ENCODE peak calls at places on chromosomes 2 and 18, in four cellular contexts. J, Z, O and U are unnamed samples.

GRCh38 chr2:34353498-34354113 is 754.5 kb upstream of the FAM98A start:
- DNase-seq in J (no peak), Z (no peak), O (no peak), U (peak)

GRCh38 chr2:43707255-43707654 is 31.0 kb upstream of the C1GALT1C1L start:
- DNase-seq in J (no peak), Z (peak), O (peak), U (peak)

GRCh38 chr2:235641333-235641732 is 147.5 kb downstream of the AGAP1 start:
- DNase-seq in J (no peak), Z (peak), O (no peak), U (no peak)

GRCh38 chr2:166410828-166411472 is 35.2 kb upstream of the SCN9A start:
- DNase-seq in J (no peak), Z (peak), O (peak), U (peak)

GRCh38 chr2:28274911-28275685 is 117.6 kb upstream of the FOSL2 start:
- DNase-seq in J (no peak), Z (peak), O (peak), U (peak)

GRCh38 chr2:75994759-75995158 is 284.0 kb upstream of the GCFC2 start:
- DNase-seq in J (peak), Z (no peak), O (no peak), U (peak)

GRCh38 chr2:120508581-120509041 is 162.7 kb downstream of the INHBB start:
- DNase-seq in J (no peak), Z (peak), O (no peak), U (peak)

GRCh38 chr2:231189171-231189530 is 9.3 kb upstream of the ARMC9 start:
- DNase-seq in J (no peak), Z (no peak), O (no peak), U (no peak)

GRCh38 chr18:46916551-46917107 is 678 bp downstream of the PIAS2 start:
- DNase-seq in J (no peak), Z (peak), O (peak), U (no peak)

GRCh38 chr18:12883003-12883683 is 894 bp downstream of the PTPN2 start:
- DNase-seq in J (peak), Z (no peak), O (no peak), U (no peak)

GRCh38 chr2:213429516-213429915 is 145.3 kb downstream of the SPAG16 start:
- DNase-seq in J (no peak), Z (peak), O (peak), U (peak)

GRCh38 chr2:95359035-95359434 is 43.5 kb upstream of the FAHD2A start:
- DNase-seq in J (no peak), Z (peak), O (peak), U (peak)

GRCh38 chr18:3248062-3248669 is 565 bp downstream of the MYL12A start:
- DNase-seq in J (peak), Z (no peak), O (no peak), U (no peak)

GRCh38 chr2:241966671-241967070 is 97.1 kb downstream of the RTP5 start:
- DNase-seq in J (no peak), Z (no peak), O (no peak), U (no peak)

GRCh38 chr2:42503291-42503690 is 9.5 kb upstream of the KCNG3 start:
- DNase-seq in J (no peak), Z (peak), O (peak), U (no peak)

GRCh38 chr2:105721991-105722511 is 22.7 kb upstream of the NCK2 start:
- DNase-seq in J (no peak), Z (no peak), O (no peak), U (no peak)

GRCh38 chr2:150610670-150611279 is 123.3 kb upstream of the RND3 start:
- DNase-seq in J (peak), Z (peak), O (peak), U (peak)

GRCh38 chr2:88198308-88198707 is 28.2 kb downstream of the THNSL2 start:
- DNase-seq in J (no peak), Z (no peak), O (no peak), U (no peak)

GRCh38 chr2:27664245-27664574 is 521 bp downstream of the SLC4A1AP start:
- DNase-seq in J (no peak), Z (no peak), O (peak), U (no peak)

GRCh38 chr2:218748795-218749429 is 33.0 kb upstream of the CYP27A1 start:
- DNase-seq in J (no peak), Z (no peak), O (no peak), U (no peak)

GRCh38 chr18:49609416-49610284 is 47.8 kb downstream of the LIPG start:
- DNase-seq in J (no peak), Z (peak), O (peak), U (peak)